ENCODE peak calls at places on chromosomes 4 and X, in nine cellular contexts. B is activated T-cell treated with anti-CD3 and anti-CD28 coated beads, Interleukin-2, amount 50 U/mL, for 48 hours; S is tibial nerve; L is GM03348; Q is lung microvascular endothelial cell; K is osteocyte; Y is left cardiac atrium; I is mesothelial cell of epicardium; J is erythroblast. G is an unnamed sample.
A peak's percentile ranks its signal among the peaks of the same experiment; 100 is the strongest.

GRCh38 chr4:173436866-173437265 is 38.0 kb upstream of the SCRG1 start:
- DNase-seq in S (no peak), I (no peak), J (no peak), K (no peak), Y (no peak), B (no peak), Q (no peak), L (no peak), G (no peak)

GRCh38 chr4:72842323-72842722 is 227.2 kb downstream of the COX18 start:
- DNase-seq in Q (no peak), Y (no peak), S (no peak), L (no peak), J (no peak), B (no peak), K (no peak), I (no peak), G (no peak)

GRCh38 chr4:37816719-37817118 is 9.8 kb upstream of the PGM2 start:
- DNase-seq in L (no peak), Y (no peak), Q (no peak), J (no peak), I (no peak), S (no peak), K (no peak), B (no peak), G (no peak)

GRCh38 chr4:54475546-54475945 is 182.2 kb upstream of the KIT start:
- DNase-seq in I (no peak), Y (no peak), J (no peak), L (no peak), B (no peak), Q (no peak), K (no peak), S (no peak), G (no peak)

GRCh38 chr4:88009871-88010270 is 2.4 kb downstream of the PKD2 start:
- DNase-seq in I (no peak), K (no peak), Q (no peak), B (no peak), L (no peak), S (no peak), Y (no peak), J (no peak), G (no peak)

GRCh38 chr4:73603307-73603710 is 16.9 kb downstream of the RASSF6 start:
- DNase-seq in L (no peak), K (no peak), J (no peak), Y (no peak), I (no peak), Q (no peak), S (no peak), B (no peak), G (no peak)

GRCh38 chrX:110858565-110858964 is 62.9 kb upstream of the CHRDL1 start:
- DNase-seq in I (no peak), K (no peak), B (no peak), L (no peak), Q (no peak), Y (no peak), S (no peak), J (no peak), G (no peak)

GRCh38 chr4:2318476-2318875 is 56.6 kb upstream of the MXD4 start:
- DNase-seq in S (no peak), I (no peak), Q (no peak), L (no peak), B (peak; percentile 10), Y (no peak), K (peak; percentile 78), J (no peak), G (no peak)

GRCh38 chrX:87961471-87961870 is 443.9 kb downstream of the KLHL4 start:
- DNase-seq in J (no peak), K (no peak), L (no peak), S (no peak), I (no peak), B (no peak), Y (no peak), Q (no peak), G (no peak)

GRCh38 chrX:15158736-15159406 is 111.0 kb downstream of the ASB9 start:
- DNase-seq in J (no peak), L (no peak), I (no peak), K (no peak), B (peak; percentile 53), Q (no peak), Y (no peak), S (no peak), G (no peak)

GRCh38 chrX:66728818-66729271 is 90.0 kb upstream of the EDA2R start:
- DNase-seq in Y (peak; percentile 33), S (peak; percentile 25), I (peak; percentile 24), L (peak; percentile 60), Q (peak; percentile 56), K (no peak), J (peak; percentile 70), B (peak; percentile 68), G (peak; percentile 59)